ENCODE peak calls at places on chromosomes 12 and 14, in nine cellular contexts. A, M, V, E, I, B, S, C and P are unnamed samples.
A peak's percentile ranks its signal among the peaks of the same experiment; 100 is the strongest.

GRCh38 chr12:122836027-122836921 is 1.0 kb downstream of the HIP1R start:
- DNase-seq in A (peak; percentile 71), M (no peak), V (no peak), E (no peak), I (no peak), B (peak; percentile 41), S (no peak), C (no peak), P (no peak)

GRCh38 chr12:93469386-93469785 is 2.1 kb downstream of the MRPL42 start:
- DNase-seq in A (no peak), M (no peak), V (no peak), E (no peak), I (no peak), B (no peak), S (no peak), C (no peak), P (no peak)

GRCh38 chr12:68831751-68832503 is 23.9 kb downstream of the MDM2 start:
- DNase-seq in A (no peak), M (no peak), V (no peak), E (no peak), I (no peak), B (no peak), S (no peak), C (no peak), P (no peak)

GRCh38 chr12:38892090-38892786 is 13.2 kb downstream of the CPNE8 start:
- DNase-seq in A (no peak), M (no peak), V (no peak), E (no peak), I (no peak), B (no peak), S (peak; percentile 22), C (no peak), P (no peak)

GRCh38 chr12:7995266-7995963 is 37.1 kb upstream of the FOXJ2 start:
- DNase-seq in A (peak; percentile 91), M (peak; percentile 86), V (peak; percentile 61), E (peak; percentile 64), I (peak; percentile 85), B (peak; percentile 54), S (peak; percentile 89), C (peak; percentile 76), P (peak; percentile 68)

GRCh38 chr14:56474419-56475022 is 105.1 kb upstream of the TMEM260 start:
- DNase-seq in A (no peak), M (no peak), V (no peak), E (peak; percentile 23), I (no peak), B (peak; percentile 43), S (peak; percentile 65), C (no peak), P (no peak)

GRCh38 chr14:50619569-50620141 is 48.5 kb downstream of the SAV1 start:
- DNase-seq in A (no peak), M (no peak), V (no peak), E (peak; percentile 32), I (no peak), B (peak; percentile 27), S (peak; percentile 69), C (no peak), P (no peak)

GRCh38 chr12:55720894-55721444 is 776 bp downstream of the RDH5 start:
- DNase-seq in A (peak; percentile 83), M (peak; percentile 86), V (no peak), E (peak; percentile 66), I (peak; percentile 72), B (peak; percentile 73), S (peak; percentile 91), C (peak; percentile 72), P (peak; percentile 64)

GRCh38 chr12:133231001-133231400 is 4.7 kb downstream of the ANHX start:
- DNase-seq in A (no peak), M (no peak), V (no peak), E (no peak), I (no peak), B (no peak), S (no peak), C (no peak), P (no peak)

GRCh38 chr12:96378319-96378718 is 21.9 kb downstream of the CDK17 start:
- DNase-seq in A (no peak), M (no peak), V (no peak), E (no peak), I (no peak), B (no peak), S (no peak), C (no peak), P (no peak)

GRCh38 chr12:103505371-103506236 is 9.8 kb upstream of the C12orf42 start:
- DNase-seq in A (no peak), M (no peak), V (no peak), E (no peak), I (no peak), B (no peak), S (no peak), C (no peak), P (no peak)

GRCh38 chr12:110658882-110659281 is 30.0 kb downstream of the HVCN1 start:
- DNase-seq in A (no peak), M (no peak), V (no peak), E (no peak), I (no peak), B (no peak), S (no peak), C (no peak), P (no peak)

GRCh38 chr12:82728710-82729109 is 42.0 kb downstream of the TMTC2 start:
- DNase-seq in A (no peak), M (no peak), V (no peak), E (no peak), I (no peak), B (no peak), S (no peak), C (no peak), P (no peak)

GRCh38 chr12:46553266-46553665 is 180.7 kb upstream of the SLC38A2 start:
- DNase-seq in A (no peak), M (peak; percentile 41), V (no peak), E (peak; percentile 96), I (no peak), B (no peak), S (peak; percentile 45), C (no peak), P (no peak)

GRCh38 chr12:108449478-108449877 is 65.6 kb upstream of the FICD start:
- DNase-seq in A (no peak), M (no peak), V (no peak), E (no peak), I (no peak), B (peak; percentile 43), S (no peak), C (no peak), P (no peak)

GRCh38 chr12:101209319-101210302 is at the start of gene SLC5A8:
- DNase-seq in A (no peak), M (no peak), V (no peak), E (no peak), I (peak; percentile 34), B (no peak), S (no peak), C (peak; percentile 31), P (no peak)

GRCh38 chr12:43113153-43113552 is 438.9 kb downstream of the ADAMTS20 start:
- DNase-seq in A (no peak), M (no peak), V (no peak), E (no peak), I (no peak), B (peak; percentile 1), S (peak; percentile 63), C (no peak), P (peak; percentile 34)

GRCh38 chr14:83611906-83612305 is 1918.0 kb upstream of the FLRT2 start:
- DNase-seq in A (no peak), M (no peak), V (no peak), E (no peak), I (no peak), B (no peak), S (no peak), C (no peak), P (no peak)

GRCh38 chr12:130876297-130876696 is 4.4 kb downstream of the RAN start:
- DNase-seq in A (no peak), M (no peak), V (no peak), E (no peak), I (no peak), B (no peak), S (no peak), C (no peak), P (no peak)
- H3K4me1 ChIP-seq in A (peaks cover 19% of the 10 kb centered on the region), M (peaks cover 7% of the 10 kb centered on the region), V (no peaks in the 10 kb centered on the region), E (peaks cover 11% of the 10 kb centered on the region), I (peaks cover 4% of the 10 kb centered on the region), B (peaks cover 7% of the 10 kb centered on the region), S (peaks cover 5% of the 10 kb centered on the region), C (peaks cover 3% of the 10 kb centered on the region), P (peaks cover 14% of the 10 kb centered on the region)

DNA sequence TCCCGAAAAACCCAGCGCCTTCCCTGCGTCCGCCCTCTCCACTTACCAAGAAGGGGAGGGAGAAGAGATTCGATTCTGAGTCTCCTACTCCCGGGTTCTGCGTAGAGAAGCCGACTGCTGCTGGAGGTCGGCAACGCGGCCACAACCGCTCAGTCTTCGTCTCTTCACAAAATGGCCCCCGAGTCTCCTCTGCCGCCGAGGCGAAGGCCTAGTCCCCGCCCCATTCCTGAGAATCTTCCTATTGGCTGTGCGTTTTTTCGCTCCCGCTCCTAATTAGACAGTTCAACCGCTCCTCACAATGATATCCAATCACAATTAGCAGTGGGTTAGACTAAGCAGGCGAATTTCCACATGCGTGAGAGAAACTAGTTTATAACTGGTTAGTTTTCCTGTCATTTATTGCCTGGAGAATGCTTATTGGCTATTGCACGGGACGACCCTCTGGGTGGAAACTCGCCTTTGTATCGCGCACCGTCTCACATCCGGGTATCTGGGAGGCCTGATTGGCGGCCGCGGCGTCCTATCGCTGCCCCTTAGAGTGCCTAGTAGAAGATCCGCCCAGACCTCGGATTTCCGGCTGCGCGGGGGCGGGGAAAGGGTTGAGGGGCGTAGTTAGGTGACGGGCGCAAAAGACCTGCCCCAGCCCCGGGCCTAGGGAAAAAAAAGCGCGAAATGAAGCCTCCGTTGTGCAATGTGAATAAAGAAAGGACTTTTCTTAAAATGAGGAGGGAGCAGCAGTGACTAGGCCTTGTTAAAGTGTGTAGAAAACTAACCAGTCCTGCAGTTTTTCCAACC is at the start of gene HNRNPC:
- DNase-seq in A (peak; percentile 100), M (peak; percentile 100), V (peak; percentile 98), E (peak; percentile 100), I (peak; percentile 100), B (peak; percentile 93), S (peak; percentile 100), C (peak; percentile 100), P (peak; percentile 99)
- TF ChIP-seq CTCF in A (no peak), M (peak; percentile 30), V (no peak), E (no peak), I (no peak), B (no peak), S (no peak), C (no peak), P (no peak)

DNA sequence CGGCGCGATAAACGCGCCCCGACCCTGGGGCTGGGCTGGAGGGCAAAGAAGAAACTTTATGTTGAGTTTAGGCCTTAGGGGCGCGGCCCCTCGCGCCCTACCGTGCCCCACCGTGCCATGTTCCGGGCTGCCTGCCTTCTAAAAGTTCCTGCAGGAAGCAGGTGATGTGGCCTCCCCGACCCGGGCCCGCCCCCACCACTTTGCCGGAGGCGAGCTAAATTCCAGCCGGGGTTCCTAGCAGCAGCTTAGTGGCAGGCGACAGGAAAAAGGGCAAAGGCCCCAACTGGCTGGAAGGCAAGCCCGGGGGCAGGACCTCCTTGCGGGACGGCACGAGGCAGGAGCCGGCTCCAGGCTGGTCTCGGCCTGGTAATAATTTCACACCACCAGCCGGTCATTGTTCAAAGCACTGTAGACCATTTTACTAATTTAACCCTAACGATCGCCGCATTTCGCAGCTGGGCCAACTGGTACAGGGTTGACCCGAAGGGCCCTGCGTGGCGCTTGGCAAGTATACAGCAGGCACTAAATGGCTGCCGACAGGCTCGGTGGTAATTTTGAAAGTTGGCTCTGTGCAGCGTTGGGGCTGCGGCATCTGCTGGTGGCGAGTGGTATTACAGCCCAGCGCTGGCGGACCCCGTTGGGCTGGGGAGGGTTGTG is 895 bp upstream of the CCDC88C start:
- DNase-seq in A (peak; percentile 80), M (peak; percentile 47), V (no peak), E (peak; percentile 42), I (peak; percentile 78), B (peak; percentile 78), S (peak; percentile 53), C (peak; percentile 73), P (peak; percentile 66)
- H3K4me3 ChIP-seq in A (peak overlapping the region; percentile 65), M (peak overlapping the region; percentile 41), V (peak overlapping the region; percentile 70), E (no peak overlapping the region), I (no peak overlapping the region), B (peak overlapping the region; percentile 58), S (peak overlapping the region; percentile 11), C (peak overlapping the region; percentile 44), P (peak overlapping the region; percentile 21)

GRCh38 chr14:35121887-35122695 is at the start of the genes PPP2R3C and PRORP:
- DNase-seq in A (peak; percentile 93), M (peak; percentile 96), V (peak; percentile 67), E (peak; percentile 93), I (peak; percentile 95), B (peak; percentile 84), S (peak; percentile 98), C (peak; percentile 90), P (peak; percentile 84)
- H3K4me1 ChIP-seq in A (peaks cover 33% of the 10 kb centered on the region), M (peaks cover 14% of the 10 kb centered on the region), V (peaks cover 5% of the 10 kb centered on the region), E (peaks cover 23% of the 10 kb centered on the region), I (peaks cover 6% of the 10 kb centered on the region), B (peaks cover 8% of the 10 kb centered on the region), S (no peaks in the 10 kb centered on the region), C (no peaks in the 10 kb centered on the region), P (no peaks in the 10 kb centered on the region)